ENCODE peak calls at places on chromosomes 7 and 10, in six cellular contexts. W is CD8-positive, alpha-beta T cell; S is SK-N-SH; H is K562; L is lung; V is coronary artery. U is an unnamed sample.

GRCh38 chr7:26321440-26321839 is 29.8 kb downstream of the SNX10 start:
- DNase-seq in L (no peak), V (no peak), S (no peak), W (no peak), H (no peak), U (no peak)

GRCh38 chr7:141045126-141045841 is 28.6 kb upstream of the TMEM178B start:
- DNase-seq in V (no peak), L (no peak), S (no peak), W (no peak), H (no peak), U (no peak)

GRCh38 chr10:78588194-78588811 is 480.5 kb upstream of the ZMIZ1 start:
- DNase-seq in S (peak), W (no peak), L (peak), H (no peak), V (peak), U (no peak)

GRCh38 chr10:34711500-34711899 is 103.6 kb downstream of the PARD3 start:
- DNase-seq in W (no peak), H (no peak), S (no peak), V (no peak), L (no peak), U (no peak)

GRCh38 chr10:110901954-110902819 is 16.8 kb downstream of the BBIP1 start:
- DNase-seq in W (no peak), V (no peak), H (peak), S (no peak), L (no peak), U (no peak)

GRCh38 chr10:48445932-48446331 is 139.5 kb downstream of the MAPK8 start:
- DNase-seq in H (no peak), V (no peak), L (no peak), W (no peak), S (no peak), U (no peak)

GRCh38 chr10:4519691-4520402 is 306.2 kb upstream of the AKR1E2 start:
- DNase-seq in S (no peak), L (no peak), V (no peak), H (no peak), W (no peak), U (no peak)

GRCh38 chr7:29563590-29564454 is at the start of gene PRR15:
- DNase-seq in L (peak), H (no peak), V (no peak), W (no peak), S (peak), U (peak)

GRCh38 chr7:150375662-150376521 is 3.2 kb upstream of the ZNF775 start:
- DNase-seq in V (no peak), H (no peak), S (no peak), W (peak), L (no peak), U (no peak)

GRCh38 chr10:43317422-43317821 is 50.6 kb upstream of the RASGEF1A start:
- DNase-seq in W (no peak), L (no peak), S (no peak), V (no peak), H (no peak), U (no peak)

GRCh38 chr10:44399478-44400451 is 14.9 kb upstream of the CXCL12 start:
- DNase-seq in W (no peak), V (peak), S (no peak), L (no peak), H (no peak), U (no peak)

GRCh38 chr10:113052076-113052830 is 102.2 kb downstream of the TCF7L2 start:
- DNase-seq in H (no peak), S (no peak), L (no peak), V (no peak), W (no peak), U (no peak)

GRCh38 chr10:106520698-106521097 is 643.8 kb downstream of the SORCS1 start:
- DNase-seq in V (no peak), L (no peak), H (no peak), W (no peak), S (peak), U (no peak)

GRCh38 chr7:148501707-148502139 is 88.8 kb upstream of the C7orf33 start:
- DNase-seq in H (no peak), L (no peak), W (no peak), S (no peak), V (no peak), U (no peak)

GRCh38 chr10:17206210-17206709 is 4.8 kb upstream of the TRDMT1 start:
- DNase-seq in V (no peak), S (no peak), L (no peak), H (no peak), W (peak), U (no peak)

GRCh38 chr10:110426294-110427153 is 71.2 kb upstream of the DUSP5 start:
- DNase-seq in L (no peak), V (no peak), H (no peak), S (no peak), W (no peak), U (no peak)

GRCh38 chr10:117094856-117095255 is 43.2 kb downstream of the VAX1 start:
- DNase-seq in H (no peak), S (no peak), V (no peak), W (no peak), L (no peak), U (no peak)

GRCh38 chr10:80468002-80468401 is 13.9 kb downstream of the TSPAN14 start:
- DNase-seq in V (no peak), L (no peak), S (peak), W (peak), H (peak), U (peak)

GRCh38 chr7:71761336-71761735 is 629.4 kb downstream of the GALNT17 start:
- DNase-seq in V (no peak), L (no peak), W (no peak), S (no peak), H (no peak), U (no peak)

GRCh38 chr10:49500420-49500819 is 38.5 kb downstream of the ERCC6 start:
- DNase-seq in S (no peak), L (no peak), W (no peak), H (no peak), V (no peak), U (no peak)

DNA sequence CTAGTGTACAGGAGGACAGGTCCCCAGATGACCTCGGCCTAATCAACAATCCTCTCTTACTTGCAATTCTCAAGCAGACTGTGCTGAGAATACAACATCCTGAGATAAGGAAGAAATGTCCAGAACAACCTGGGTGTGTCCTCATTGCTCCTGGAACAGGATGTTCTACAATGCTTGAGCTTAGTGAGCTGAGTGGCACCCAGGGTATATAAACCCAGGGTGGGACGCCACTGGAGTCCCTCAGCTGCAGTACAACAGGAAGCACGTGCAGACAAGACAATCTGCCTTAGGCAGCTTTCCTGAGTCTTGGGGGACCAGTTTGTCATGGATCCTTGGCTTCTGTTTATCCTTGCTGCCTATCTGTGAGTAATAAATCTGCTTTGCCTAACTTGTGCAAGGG is 27.7 kb upstream of the SLC25A13 start:
- DNase-seq in V (no peak), W (no peak), S (no peak), H (no peak), L (no peak), U (no peak)
- H3K4me3 ChIP-seq in V (no peak), W (no peak), S (no peak), H (no peak), L (no peak), U (no peak)

GRCh38 chr7:32476816-32477648 is 13.1 kb downstream of the LSM5 start:
- DNase-seq in L (no peak), W (no peak), S (no peak), V (no peak), H (no peak), U (peak)

GRCh38 chr7:32481921-32482320 is 8.3 kb downstream of the LSM5 start:
- DNase-seq in S (peak), V (no peak), W (no peak), L (peak), H (no peak), U (no peak)

GRCh38 chr7:32477649-32477980 is 12.6 kb downstream of the LSM5 start:
- DNase-seq in H (no peak), S (no peak), W (no peak), V (no peak), L (no peak), U (no peak)

GRCh38 chr7:32481176-32481575 is 9.0 kb downstream of the LSM5 start:
- DNase-seq in S (peak), W (no peak), V (no peak), H (no peak), L (no peak), U (no peak)

GRCh38 chr7:32479574-32480200 is 10.5 kb downstream of the LSM5 start:
- DNase-seq in S (peak), L (no peak), V (no peak), H (peak), W (no peak), U (no peak)
- TF ChIP-seq CTCF in S (peak), L (peak), V (peak), H (peak), W (peak), U (peak)

GRCh38 chr10:33494000-33494399 is 159.5 kb upstream of the NRP1 start:
- DNase-seq in S (no peak), V (no peak), H (no peak), L (no peak), W (no peak), U (no peak)
- H3K27ac ChIP-seq in S (no peak), V (no peak), H (no peak), L (no peak), W (no peak), U (no peak)

GRCh38 chr10:132590752-132591121 is 53.1 kb downstream of the INPP5A start:
- DNase-seq in S (no peak), H (no peak), V (no peak), L (no peak), W (no peak), U (no peak)
- H3K4me3 ChIP-seq in S (no peak), H (no peak), V (peak), L (no peak), W (no peak), U (no peak)

DNA sequence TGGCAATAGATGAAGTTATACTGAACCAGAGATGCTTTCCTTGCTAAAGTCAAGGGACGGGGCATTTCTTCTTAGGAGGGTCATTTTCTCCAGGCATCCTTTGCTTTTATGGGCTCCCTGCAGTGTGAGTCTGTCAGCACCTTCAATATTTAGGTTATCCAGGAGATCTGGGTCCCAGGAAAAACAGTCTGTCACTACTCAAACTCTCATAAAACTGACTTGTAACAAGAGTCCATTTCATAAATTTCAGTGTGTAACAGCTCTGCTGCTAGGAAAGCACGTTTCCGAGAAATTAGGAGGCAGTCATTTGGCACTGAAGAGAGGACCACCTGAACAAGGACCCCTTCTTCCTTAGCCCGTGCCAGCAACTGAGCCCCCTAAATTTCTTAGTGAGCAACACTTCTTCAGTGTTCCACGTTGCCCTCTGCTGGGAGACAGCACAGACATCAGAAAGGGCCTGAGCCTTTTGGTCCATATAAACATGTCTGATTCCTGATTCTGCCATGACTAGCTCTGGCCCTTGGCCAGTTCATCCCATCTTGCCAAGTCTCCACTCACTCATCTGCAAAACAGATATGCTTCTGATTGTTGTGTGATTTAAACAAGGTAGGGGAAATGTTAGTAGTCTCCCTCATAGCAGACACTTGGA is 7.2 kb downstream of the GCC1 start:
- DNase-seq in W (no peak), L (no peak), V (no peak), S (peak), H (no peak), U (no peak)
- TF ChIP-seq CTCF in W (no peak), L (no peak), V (no peak), S (peak), H (peak), U (no peak)

GRCh38 chr7:136134503-136134902 is 157.3 kb upstream of the MTPN start:
- DNase-seq in S (no peak), L (no peak), H (no peak), W (no peak), V (no peak), U (no peak)

GRCh38 chr7:136136906-136137305 is 159.7 kb upstream of the MTPN start:
- DNase-seq in V (no peak), W (no peak), L (no peak), H (no peak), S (no peak), U (no peak)

GRCh38 chr7:136130819-136131637 is 153.9 kb upstream of the MTPN start:
- DNase-seq in H (no peak), V (no peak), L (no peak), W (no peak), S (no peak), U (no peak)

GRCh38 chr7:136138991-136139390 is 161.8 kb upstream of the MTPN start:
- DNase-seq in S (no peak), V (no peak), L (no peak), H (no peak), W (no peak), U (no peak)

GRCh38 chr7:136133491-136133990 is 156.4 kb upstream of the MTPN start:
- DNase-seq in L (no peak), H (no peak), S (no peak), W (no peak), V (no peak), U (no peak)
- H3K27ac ChIP-seq in L (no peak), H (no peak), S (peak), W (no peak), V (no peak), U (no peak)